ENCODE peak calls at places on chromosomes 4 and X, in six cellular contexts. A is keratinocyte; F is breast epithelium; K is heart right ventricle; R is psoas muscle; G is CD8-positive, alpha-beta T cell. P is an unnamed sample.

GRCh38 chr4:36255575-36255974 is 11.3 kb upstream of the ARAP2 start:
- DNase-seq in A (no peak), F (no peak), K (no peak), R (no peak), G (peak; percentile 41), P (no peak)

GRCh38 chrX:145190801-145191389 is 56.4 kb upstream of the SPANXN1 start:
- DNase-seq in A (no peak), F (no peak), K (no peak), R (no peak), G (no peak), P (no peak)

GRCh38 chr4:175947117-175947722 is 118.4 kb upstream of the WDR17 start:
- DNase-seq in A (no peak), F (no peak), K (no peak), R (no peak), G (no peak), P (no peak)

GRCh38 chr4:82780398-82781231 is 18.0 kb downstream of the SCD5 start:
- DNase-seq in A (no peak), F (peak; percentile 69), K (peak; percentile 80), R (peak; percentile 71), G (no peak), P (peak; percentile 26)

GRCh38 chr4:176920694-176921093 is 128.0 kb upstream of the VEGFC start:
- DNase-seq in A (peak; percentile 23), F (no peak), K (no peak), R (no peak), G (no peak), P (no peak)

GRCh38 chrX:105653891-105654290 is 168.4 kb upstream of the NRK start:
- DNase-seq in A (no peak), F (no peak), K (no peak), R (no peak), G (no peak), P (no peak)

GRCh38 chrX:24014388-24015018 is 12.5 kb downstream of the KLHL15 start:
- DNase-seq in A (no peak), F (no peak), K (no peak), R (no peak), G (no peak), P (no peak)

GRCh38 chrX:36116222-36116621 is 196.7 kb downstream of the CFAP47 start:
- DNase-seq in A (no peak), F (no peak), K (no peak), R (no peak), G (no peak), P (no peak)

GRCh38 chrX:73922856-73923429 is 359.9 kb downstream of the CHIC1 start:
- DNase-seq in A (no peak), F (no peak), K (no peak), R (no peak), G (no peak), P (no peak)

GRCh38 chr4:169571435-169571834 is 40.9 kb downstream of the NEK1 start:
- DNase-seq in A (peak; percentile 33), F (no peak), K (no peak), R (no peak), G (no peak), P (no peak)

GRCh38 chr4:11230888-11231287 is 197.8 kb downstream of the HS3ST1 start:
- DNase-seq in A (no peak), F (no peak), K (no peak), R (no peak), G (no peak), P (no peak)

GRCh38 chrX:40205471-40205870 is 107.7 kb upstream of the BCOR start:
- DNase-seq in A (no peak), F (no peak), K (no peak), R (no peak), G (no peak), P (no peak)

GRCh38 chr4:140019619-140020367 is 134.2 kb downstream of the MAML3 start:
- DNase-seq in A (no peak), F (no peak), K (no peak), R (no peak), G (no peak), P (no peak)

GRCh38 chr4:30862176-30862575 is 142.0 kb downstream of the PCDH7 start:
- DNase-seq in A (no peak), F (no peak), K (no peak), R (no peak), G (no peak), P (no peak)

GRCh38 chrX:101685923-101686322 is 26.3 kb upstream of the ARMCX2 start:
- DNase-seq in A (no peak), F (no peak), K (no peak), R (no peak), G (no peak), P (no peak)

GRCh38 chr4:144787365-144788263 is 141.7 kb downstream of the HHIP start:
- DNase-seq in A (peak; percentile 9), F (no peak), K (no peak), R (no peak), G (no peak), P (no peak)

GRCh38 chrX:31260351-31260750 is 188.5 kb upstream of the FTHL17 start:
- DNase-seq in A (no peak), F (no peak), K (no peak), R (no peak), G (no peak), P (no peak)

GRCh38 chr4:77349796-77350195 is 192.8 kb downstream of the CCNG2 start:
- DNase-seq in A (no peak), F (no peak), K (no peak), R (no peak), G (no peak), P (no peak)

GRCh38 chr4:11312389-11312788 is 116.3 kb downstream of the HS3ST1 start:
- DNase-seq in A (peak; percentile 67), F (no peak), K (no peak), R (peak; percentile 14), G (no peak), P (no peak)

GRCh38 chr4:22458112-22458511 is 57.8 kb downstream of the ADGRA3 start:
- DNase-seq in A (no peak), F (no peak), K (no peak), R (peak; percentile 19), G (no peak), P (no peak)

GRCh38 chr4:129839687-129840086 is 743.7 kb downstream of the C4orf33 start:
- DNase-seq in A (no peak), F (no peak), K (no peak), R (no peak), G (no peak), P (no peak)

GRCh38 chr4:67366341-67366861 is 178.9 kb downstream of the CENPC start:
- DNase-seq in A (no peak), F (no peak), K (no peak), R (no peak), G (no peak), P (no peak)

GRCh38 chr4:32689520-32689919 is 1969.4 kb downstream of the PCDH7 start:
- DNase-seq in A (no peak), F (no peak), K (no peak), R (no peak), G (no peak), P (no peak)

GRCh38 chrX:115067812-115068211 is 50.4 kb upstream of the IL13RA2 start:
- DNase-seq in A (no peak), F (no peak), K (no peak), R (no peak), G (no peak), P (no peak)

GRCh38 chr4:108155373-108155772 is 13.4 kb downstream of the LEF1 start:
- DNase-seq in A (no peak), F (no peak), K (no peak), R (no peak), G (no peak), P (no peak)

GRCh38 chr4:21830272-21830671 is 118.3 kb downstream of the KCNIP4 start:
- DNase-seq in A (no peak), F (no peak), K (no peak), R (no peak), G (no peak), P (no peak)

GRCh38 chr4:40856836-40857362 is 107.1 kb downstream of the NSUN7 start:
- DNase-seq in A (no peak), F (peak; percentile 53), K (peak; percentile 71), R (peak; percentile 66), G (peak; percentile 28), P (peak; percentile 46)

DNA sequence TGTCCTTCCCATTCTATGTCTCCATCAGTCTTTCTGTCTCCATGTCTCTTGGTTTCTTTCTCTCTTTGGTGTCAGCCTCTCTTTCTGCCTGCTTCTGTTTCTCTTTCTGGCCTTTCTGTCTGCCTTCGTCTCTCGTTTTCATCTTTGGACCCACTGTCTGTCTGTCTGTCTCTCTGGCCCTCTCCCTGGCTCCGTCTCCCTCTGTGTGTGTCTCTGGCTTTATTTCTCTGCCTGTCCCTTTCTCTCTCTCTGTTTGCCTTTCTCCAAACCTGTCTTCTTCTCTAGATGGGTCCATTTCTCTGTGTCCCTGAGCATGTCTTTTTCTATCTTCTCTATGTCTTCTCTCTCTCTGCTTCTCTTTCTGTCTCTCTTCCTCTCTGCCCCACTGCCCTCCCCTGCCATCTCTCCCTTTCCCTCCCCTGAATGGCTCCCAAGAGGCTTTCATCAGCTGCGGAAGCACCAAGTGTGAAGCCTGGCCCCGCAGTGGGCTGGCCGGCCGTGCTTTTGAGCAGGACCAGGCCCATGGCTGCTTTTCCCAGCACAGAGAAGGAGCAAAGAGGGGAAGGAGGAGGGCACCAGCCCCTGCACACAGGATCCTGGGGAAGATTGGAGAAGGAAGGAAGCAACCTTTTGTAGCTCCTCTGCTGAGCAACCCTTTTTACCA is 57.4 kb downstream of the PJA1 start:
- DNase-seq in A (no peak), F (no peak), K (no peak), R (no peak), G (no peak), P (no peak)
- H3K27me3 ChIP-seq in A (peaks cover 6% of the 10 kb centered on the region), F (peaks cover 90% of the 10 kb centered on the region), K (no peaks in the 10 kb centered on the region), R (no peaks in the 10 kb centered on the region), G (no peaks in the 10 kb centered on the region), P (peaks cover 41% of the 10 kb centered on the region)

GRCh38 chr4:163048447-163048846 is 118.2 kb downstream of the NAF1 start:
- DNase-seq in A (no peak), F (no peak), K (no peak), R (no peak), G (no peak), P (no peak)
- TF ChIP-seq CTCF in A (peak; percentile 58), F (peak; percentile 16), K (peak; percentile 25), R (peak; percentile 26), G (no peak), P (peak; percentile 24)

DNA sequence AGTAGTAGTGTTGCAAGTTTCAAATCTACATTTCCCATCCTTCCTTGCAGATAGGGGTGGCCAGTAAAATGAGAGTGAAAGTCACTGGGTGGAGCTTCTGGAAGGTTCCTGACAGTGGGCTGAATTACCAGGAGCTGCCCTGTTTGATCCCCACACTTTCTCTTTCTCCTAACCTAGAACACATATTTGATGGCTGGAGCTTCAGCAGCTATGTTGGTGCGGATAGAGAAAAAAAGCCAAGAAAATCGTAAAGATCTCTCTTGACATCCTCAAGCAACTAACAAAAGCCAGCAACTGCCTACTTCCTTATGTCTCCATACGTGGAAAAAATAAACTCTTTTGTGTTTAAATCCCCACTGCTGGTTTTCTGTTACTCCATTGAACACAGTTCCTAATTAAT is 32.2 kb downstream of the ZNF275 start:
- DNase-seq in A (no peak), F (no peak), K (no peak), R (no peak), G (no peak), P (no peak)
- H3K27ac ChIP-seq in A (no peak overlapping the region), F (no peak overlapping the region), K (no peak overlapping the region), R (no peak overlapping the region), G (no peak overlapping the region), P (no peak overlapping the region)

DNA sequence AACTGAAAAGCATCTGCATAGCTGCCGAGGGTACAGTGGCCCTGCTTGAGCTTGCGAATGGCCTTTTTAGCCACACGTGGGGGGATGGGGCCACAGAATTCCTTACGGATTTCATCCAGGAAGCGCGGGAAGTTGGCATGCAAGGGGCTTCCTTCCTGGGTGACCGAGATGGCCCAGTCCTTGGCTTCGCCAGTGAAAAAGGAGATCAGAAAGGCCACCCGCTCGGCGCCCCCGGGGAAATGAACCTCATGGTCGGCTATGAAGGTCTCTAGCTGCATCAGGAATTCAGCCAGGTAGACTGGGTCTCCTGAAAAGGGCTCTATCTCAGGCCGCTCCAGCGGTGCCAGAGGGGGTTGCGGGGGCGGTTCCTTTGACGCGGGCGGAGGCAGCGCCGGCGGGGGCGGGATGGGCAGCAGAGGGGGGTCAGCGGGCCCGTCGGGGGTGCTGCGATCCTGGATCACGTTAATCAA is 918 bp downstream of the RTL5 start:
- DNase-seq in A (no peak), F (no peak), K (peak; percentile 19), R (peak; percentile 20), G (no peak), P (no peak)
- H3K27me3 ChIP-seq in A (peaks cover 72% of the 10 kb centered on the region), F (peaks cover 82% of the 10 kb centered on the region), K (no peaks in the 10 kb centered on the region), R (no peaks in the 10 kb centered on the region), G (no peaks in the 10 kb centered on the region), P (no peaks in the 10 kb centered on the region)

P was measured in dorsolateral prefrontal cortex.